ENCODE peak calls at places on chromosomes 7 and 10, in eight cellular contexts. One of them, this sample, is unnamed.

GRCh38 chr7:96657347-96658010 is 52.2 kb downstream of the SEM1 start:
- DNase-seq in HFF-Myc: no peak
- DNase-seq in EL: no peak
- DNase-seq in activated CD8-positive, alpha-beta memory T cell treated with anti-CD3 and anti-CD28 coated beads for 1 hour: no peak
- DNase-seq in memory B cell: no peak
- DNase-seq in activated naive CD4-positive, alpha-beta T cell treated with anti-CD3 and anti-CD28 coated beads for 36 hours: no peak
- DNase-seq in T-helper 17 cell: no peak
- DNase-seq in foreskin fibroblast: no peak
- DNase-seq in this sample: no peak

GRCh38 chr10:26449726-26450125 is 11.6 kb downstream of the APBB1IP start:
- DNase-seq in HFF-Myc: no peak
- DNase-seq in EL: no peak
- DNase-seq in activated CD8-positive, alpha-beta memory T cell treated with anti-CD3 and anti-CD28 coated beads for 1 hour: no peak
- DNase-seq in memory B cell: no peak
- DNase-seq in activated naive CD4-positive, alpha-beta T cell treated with anti-CD3 and anti-CD28 coated beads for 36 hours: no peak
- DNase-seq in T-helper 17 cell: no peak
- DNase-seq in foreskin fibroblast: no peak
- DNase-seq in this sample: no peak

GRCh38 chr7:28643369-28644340 is 231.3 kb downstream of the CREB5 start:
- DNase-seq in HFF-Myc: no peak
- DNase-seq in EL: no peak
- DNase-seq in activated CD8-positive, alpha-beta memory T cell treated with anti-CD3 and anti-CD28 coated beads for 1 hour: no peak
- DNase-seq in memory B cell: no peak
- DNase-seq in activated naive CD4-positive, alpha-beta T cell treated with anti-CD3 and anti-CD28 coated beads for 36 hours: no peak
- DNase-seq in T-helper 17 cell: no peak
- DNase-seq in foreskin fibroblast: no peak
- DNase-seq in this sample: no peak

GRCh38 chr10:3791974-3792633 is 7.1 kb upstream of the KLF6 start:
- DNase-seq in HFF-Myc: no peak
- DNase-seq in EL: peak; percentile 28
- DNase-seq in activated CD8-positive, alpha-beta memory T cell treated with anti-CD3 and anti-CD28 coated beads for 1 hour: no peak
- DNase-seq in memory B cell: no peak
- DNase-seq in activated naive CD4-positive, alpha-beta T cell treated with anti-CD3 and anti-CD28 coated beads for 36 hours: no peak
- DNase-seq in T-helper 17 cell: no peak
- DNase-seq in foreskin fibroblast: no peak
- DNase-seq in this sample: no peak

GRCh38 chr7:24102988-24103387 is 181.0 kb upstream of the NPY start:
- DNase-seq in HFF-Myc: no peak
- DNase-seq in EL: no peak
- DNase-seq in activated CD8-positive, alpha-beta memory T cell treated with anti-CD3 and anti-CD28 coated beads for 1 hour: no peak
- DNase-seq in memory B cell: no peak
- DNase-seq in activated naive CD4-positive, alpha-beta T cell treated with anti-CD3 and anti-CD28 coated beads for 36 hours: no peak
- DNase-seq in T-helper 17 cell: no peak
- DNase-seq in foreskin fibroblast: no peak
- DNase-seq in this sample: no peak

GRCh38 chr10:52900564-52900963 is 128.0 kb upstream of the MBL2 start:
- DNase-seq in HFF-Myc: no peak
- DNase-seq in EL: no peak
- DNase-seq in activated CD8-positive, alpha-beta memory T cell treated with anti-CD3 and anti-CD28 coated beads for 1 hour: no peak
- DNase-seq in memory B cell: no peak
- DNase-seq in activated naive CD4-positive, alpha-beta T cell treated with anti-CD3 and anti-CD28 coated beads for 36 hours: no peak
- DNase-seq in T-helper 17 cell: no peak
- DNase-seq in foreskin fibroblast: no peak
- DNase-seq in this sample: no peak

GRCh38 chr7:77631820-77632219 is 64.4 kb upstream of the RSBN1L start:
- DNase-seq in HFF-Myc: no peak
- DNase-seq in EL: no peak
- DNase-seq in activated CD8-positive, alpha-beta memory T cell treated with anti-CD3 and anti-CD28 coated beads for 1 hour: no peak
- DNase-seq in memory B cell: no peak
- DNase-seq in activated naive CD4-positive, alpha-beta T cell treated with anti-CD3 and anti-CD28 coated beads for 36 hours: no peak
- DNase-seq in T-helper 17 cell: no peak
- DNase-seq in foreskin fibroblast: no peak
- DNase-seq in this sample: peak; percentile 11

GRCh38 chr7:151426486-151426905 is 13.4 kb downstream of the CRYGN start:
- DNase-seq in HFF-Myc: peak; percentile 57
- DNase-seq in EL: peak; percentile 95
- DNase-seq in activated CD8-positive, alpha-beta memory T cell treated with anti-CD3 and anti-CD28 coated beads for 1 hour: no peak
- DNase-seq in memory B cell: no peak
- DNase-seq in activated naive CD4-positive, alpha-beta T cell treated with anti-CD3 and anti-CD28 coated beads for 36 hours: no peak
- DNase-seq in T-helper 17 cell: no peak
- DNase-seq in foreskin fibroblast: peak; percentile 29
- DNase-seq in this sample: no peak

GRCh38 chr10:219731-220472 is 84.6 kb downstream of the ZMYND11 start:
- DNase-seq in HFF-Myc: no peak
- DNase-seq in EL: no peak
- DNase-seq in activated CD8-positive, alpha-beta memory T cell treated with anti-CD3 and anti-CD28 coated beads for 1 hour: no peak
- DNase-seq in memory B cell: no peak
- DNase-seq in activated naive CD4-positive, alpha-beta T cell treated with anti-CD3 and anti-CD28 coated beads for 36 hours: no peak
- DNase-seq in T-helper 17 cell: no peak
- DNase-seq in foreskin fibroblast: no peak
- DNase-seq in this sample: no peak

GRCh38 chr7:42342381-42342780 is 105.4 kb upstream of the GLI3 start:
- DNase-seq in HFF-Myc: no peak
- DNase-seq in EL: no peak
- DNase-seq in activated CD8-positive, alpha-beta memory T cell treated with anti-CD3 and anti-CD28 coated beads for 1 hour: no peak
- DNase-seq in memory B cell: no peak
- DNase-seq in activated naive CD4-positive, alpha-beta T cell treated with anti-CD3 and anti-CD28 coated beads for 36 hours: no peak
- DNase-seq in T-helper 17 cell: no peak
- DNase-seq in foreskin fibroblast: no peak
- DNase-seq in this sample: no peak

GRCh38 chr7:115676080-115676479 is 354.5 kb downstream of the TFEC start:
- DNase-seq in HFF-Myc: no peak
- DNase-seq in EL: peak; percentile 27
- DNase-seq in activated CD8-positive, alpha-beta memory T cell treated with anti-CD3 and anti-CD28 coated beads for 1 hour: no peak
- DNase-seq in memory B cell: no peak
- DNase-seq in activated naive CD4-positive, alpha-beta T cell treated with anti-CD3 and anti-CD28 coated beads for 36 hours: peak; percentile 8
- DNase-seq in T-helper 17 cell: no peak
- DNase-seq in foreskin fibroblast: peak; percentile 26
- DNase-seq in this sample: no peak

GRCh38 chr7:64618785-64619456 is 47.0 kb upstream of the ZNF107 start:
- DNase-seq in HFF-Myc: peak; percentile 19
- DNase-seq in EL: peak; percentile 52
- DNase-seq in activated CD8-positive, alpha-beta memory T cell treated with anti-CD3 and anti-CD28 coated beads for 1 hour: no peak
- DNase-seq in memory B cell: peak; percentile 61
- DNase-seq in activated naive CD4-positive, alpha-beta T cell treated with anti-CD3 and anti-CD28 coated beads for 36 hours: peak; percentile 26
- DNase-seq in T-helper 17 cell: no peak
- DNase-seq in foreskin fibroblast: peak; percentile 12
- DNase-seq in this sample: peak; percentile 61

GRCh38 chr10:3323865-3324498 is 151.4 kb upstream of the PITRM1 start:
- DNase-seq in HFF-Myc: no peak
- DNase-seq in EL: peak; percentile 90
- DNase-seq in activated CD8-positive, alpha-beta memory T cell treated with anti-CD3 and anti-CD28 coated beads for 1 hour: no peak
- DNase-seq in memory B cell: no peak
- DNase-seq in activated naive CD4-positive, alpha-beta T cell treated with anti-CD3 and anti-CD28 coated beads for 36 hours: no peak
- DNase-seq in T-helper 17 cell: no peak
- DNase-seq in foreskin fibroblast: peak; percentile 6
- DNase-seq in this sample: no peak

GRCh38 chr10:23412223-23412622 is 26.7 kb upstream of the OTUD1 start:
- DNase-seq in HFF-Myc: no peak
- DNase-seq in EL: peak; percentile 78
- DNase-seq in activated CD8-positive, alpha-beta memory T cell treated with anti-CD3 and anti-CD28 coated beads for 1 hour: no peak
- DNase-seq in memory B cell: no peak
- DNase-seq in activated naive CD4-positive, alpha-beta T cell treated with anti-CD3 and anti-CD28 coated beads for 36 hours: peak; percentile 28
- DNase-seq in T-helper 17 cell: no peak
- DNase-seq in foreskin fibroblast: peak; percentile 1
- DNase-seq in this sample: no peak

GRCh38 chr7:157466473-157467261 is 129.9 kb downstream of the DNAJB6 start:
- DNase-seq in HFF-Myc: no peak
- DNase-seq in EL: no peak
- DNase-seq in activated CD8-positive, alpha-beta memory T cell treated with anti-CD3 and anti-CD28 coated beads for 1 hour: no peak
- DNase-seq in memory B cell: no peak
- DNase-seq in activated naive CD4-positive, alpha-beta T cell treated with anti-CD3 and anti-CD28 coated beads for 36 hours: no peak
- DNase-seq in T-helper 17 cell: no peak
- DNase-seq in foreskin fibroblast: no peak
- DNase-seq in this sample: no peak

GRCh38 chr10:84118395-84119006 is 20.8 kb upstream of the GHITM start:
- DNase-seq in HFF-Myc: no peak
- DNase-seq in EL: no peak
- DNase-seq in activated CD8-positive, alpha-beta memory T cell treated with anti-CD3 and anti-CD28 coated beads for 1 hour: no peak
- DNase-seq in memory B cell: no peak
- DNase-seq in activated naive CD4-positive, alpha-beta T cell treated with anti-CD3 and anti-CD28 coated beads for 36 hours: no peak
- DNase-seq in T-helper 17 cell: no peak
- DNase-seq in foreskin fibroblast: no peak
- DNase-seq in this sample: no peak

GRCh38 chr7:70698219-70698832 is 433.6 kb upstream of the GALNT17 start:
- DNase-seq in HFF-Myc: no peak
- DNase-seq in EL: peak; percentile 54
- DNase-seq in activated CD8-positive, alpha-beta memory T cell treated with anti-CD3 and anti-CD28 coated beads for 1 hour: no peak
- DNase-seq in memory B cell: peak; percentile 31
- DNase-seq in activated naive CD4-positive, alpha-beta T cell treated with anti-CD3 and anti-CD28 coated beads for 36 hours: peak; percentile 30
- DNase-seq in T-helper 17 cell: no peak
- DNase-seq in foreskin fibroblast: no peak
- DNase-seq in this sample: no peak

GRCh38 chr10:130434446-130435385 is 298.5 kb downstream of the GLRX3 start:
- DNase-seq in HFF-Myc: no peak
- DNase-seq in EL: no peak
- DNase-seq in activated CD8-positive, alpha-beta memory T cell treated with anti-CD3 and anti-CD28 coated beads for 1 hour: no peak
- DNase-seq in memory B cell: no peak
- DNase-seq in activated naive CD4-positive, alpha-beta T cell treated with anti-CD3 and anti-CD28 coated beads for 36 hours: no peak
- DNase-seq in T-helper 17 cell: no peak
- DNase-seq in foreskin fibroblast: no peak
- DNase-seq in this sample: no peak

GRCh38 chr7:4659551-4660286 is 22.4 kb upstream of the FOXK1 start:
- DNase-seq in HFF-Myc: no peak
- DNase-seq in EL: no peak
- DNase-seq in activated CD8-positive, alpha-beta memory T cell treated with anti-CD3 and anti-CD28 coated beads for 1 hour: no peak
- DNase-seq in memory B cell: no peak
- DNase-seq in activated naive CD4-positive, alpha-beta T cell treated with anti-CD3 and anti-CD28 coated beads for 36 hours: peak; percentile 31
- DNase-seq in T-helper 17 cell: no peak
- DNase-seq in foreskin fibroblast: no peak
- DNase-seq in this sample: peak; percentile 56

GRCh38 chr7:134778941-134779740 is at the start of gene CALD1:
- DNase-seq in HFF-Myc: peak; percentile 97
- DNase-seq in EL: peak; percentile 100
- DNase-seq in activated CD8-positive, alpha-beta memory T cell treated with anti-CD3 and anti-CD28 coated beads for 1 hour: no peak
- DNase-seq in memory B cell: no peak
- DNase-seq in activated naive CD4-positive, alpha-beta T cell treated with anti-CD3 and anti-CD28 coated beads for 36 hours: no peak
- DNase-seq in T-helper 17 cell: no peak
- DNase-seq in foreskin fibroblast: peak; percentile 98
- DNase-seq in this sample: no peak

GRCh38 chr7:100171087-100171681 is 2.8 kb upstream of the GAL3ST4 start:
- DNase-seq in HFF-Myc: no peak
- DNase-seq in EL: no peak
- DNase-seq in activated CD8-positive, alpha-beta memory T cell treated with anti-CD3 and anti-CD28 coated beads for 1 hour: no peak
- DNase-seq in memory B cell: no peak
- DNase-seq in activated naive CD4-positive, alpha-beta T cell treated with anti-CD3 and anti-CD28 coated beads for 36 hours: peak; percentile 45
- DNase-seq in T-helper 17 cell: no peak
- DNase-seq in foreskin fibroblast: no peak
- DNase-seq in this sample: no peak

GRCh38 chr7:134741901-134742635 is 37.4 kb upstream of the CALD1 start:
- DNase-seq in HFF-Myc: no peak
- DNase-seq in EL: peak; percentile 93
- DNase-seq in activated CD8-positive, alpha-beta memory T cell treated with anti-CD3 and anti-CD28 coated beads for 1 hour: no peak
- DNase-seq in memory B cell: no peak
- DNase-seq in activated naive CD4-positive, alpha-beta T cell treated with anti-CD3 and anti-CD28 coated beads for 36 hours: no peak
- DNase-seq in T-helper 17 cell: no peak
- DNase-seq in foreskin fibroblast: no peak
- DNase-seq in this sample: no peak

GRCh38 chr7:128217030-128217805 is 23.9 kb upstream of the LEP start:
- DNase-seq in HFF-Myc: no peak
- DNase-seq in EL: peak; percentile 95
- DNase-seq in activated CD8-positive, alpha-beta memory T cell treated with anti-CD3 and anti-CD28 coated beads for 1 hour: no peak
- DNase-seq in memory B cell: no peak
- DNase-seq in activated naive CD4-positive, alpha-beta T cell treated with anti-CD3 and anti-CD28 coated beads for 36 hours: no peak
- DNase-seq in T-helper 17 cell: no peak
- DNase-seq in foreskin fibroblast: peak; percentile 67
- DNase-seq in this sample: peak; percentile 98

GRCh38 chr7:159136846-159137245 is 7.8 kb downstream of the VIPR2 start:
- DNase-seq in HFF-Myc: no peak
- DNase-seq in EL: no peak
- DNase-seq in activated CD8-positive, alpha-beta memory T cell treated with anti-CD3 and anti-CD28 coated beads for 1 hour: no peak
- DNase-seq in memory B cell: no peak
- DNase-seq in activated naive CD4-positive, alpha-beta T cell treated with anti-CD3 and anti-CD28 coated beads for 36 hours: no peak
- DNase-seq in T-helper 17 cell: no peak
- DNase-seq in foreskin fibroblast: no peak
- DNase-seq in this sample: no peak

GRCh38 chr10:3548096-3548495 is 236.9 kb downstream of the KLF6 start:
- DNase-seq in HFF-Myc: no peak
- DNase-seq in EL: no peak
- DNase-seq in activated CD8-positive, alpha-beta memory T cell treated with anti-CD3 and anti-CD28 coated beads for 1 hour: no peak
- DNase-seq in memory B cell: no peak
- DNase-seq in activated naive CD4-positive, alpha-beta T cell treated with anti-CD3 and anti-CD28 coated beads for 36 hours: no peak
- DNase-seq in T-helper 17 cell: no peak
- DNase-seq in foreskin fibroblast: no peak
- DNase-seq in this sample: no peak

GRCh38 chr10:97234403-97234802 is 48.6 kb upstream of the SLIT1 start:
- DNase-seq in HFF-Myc: peak; percentile 22
- DNase-seq in EL: peak; percentile 39
- DNase-seq in activated CD8-positive, alpha-beta memory T cell treated with anti-CD3 and anti-CD28 coated beads for 1 hour: no peak
- DNase-seq in memory B cell: no peak
- DNase-seq in activated naive CD4-positive, alpha-beta T cell treated with anti-CD3 and anti-CD28 coated beads for 36 hours: no peak
- DNase-seq in T-helper 17 cell: no peak
- DNase-seq in foreskin fibroblast: peak; percentile 28
- DNase-seq in this sample: peak; percentile 25

GRCh38 chr10:21721000-21721670 is 187.1 kb downstream of the MLLT10 start:
- DNase-seq in HFF-Myc: no peak
- DNase-seq in EL: peak; percentile 65
- DNase-seq in activated CD8-positive, alpha-beta memory T cell treated with anti-CD3 and anti-CD28 coated beads for 1 hour: no peak
- DNase-seq in memory B cell: no peak
- DNase-seq in activated naive CD4-positive, alpha-beta T cell treated with anti-CD3 and anti-CD28 coated beads for 36 hours: no peak
- DNase-seq in T-helper 17 cell: no peak
- DNase-seq in foreskin fibroblast: no peak
- DNase-seq in this sample: no peak

GRCh38 chr7:87219545-87220025 is at the start of gene TMEM243:
- DNase-seq in HFF-Myc: no peak
- DNase-seq in EL: peak; percentile 78
- DNase-seq in activated CD8-positive, alpha-beta memory T cell treated with anti-CD3 and anti-CD28 coated beads for 1 hour: peak; percentile 68
- DNase-seq in memory B cell: peak; percentile 88
- DNase-seq in activated naive CD4-positive, alpha-beta T cell treated with anti-CD3 and anti-CD28 coated beads for 36 hours: peak; percentile 88
- DNase-seq in T-helper 17 cell: peak; percentile 74
- DNase-seq in foreskin fibroblast: peak; percentile 62
- DNase-seq in this sample: peak; percentile 22

GRCh38 chr7:47301078-47301477 is 280.8 kb downstream of the TNS3 start:
- DNase-seq in HFF-Myc: no peak
- DNase-seq in EL: no peak
- DNase-seq in activated CD8-positive, alpha-beta memory T cell treated with anti-CD3 and anti-CD28 coated beads for 1 hour: no peak
- DNase-seq in memory B cell: no peak
- DNase-seq in activated naive CD4-positive, alpha-beta T cell treated with anti-CD3 and anti-CD28 coated beads for 36 hours: no peak
- DNase-seq in T-helper 17 cell: no peak
- DNase-seq in foreskin fibroblast: no peak
- DNase-seq in this sample: no peak

GRCh38 chr10:110455440-110455839 is 42.3 kb upstream of the DUSP5 start:
- DNase-seq in HFF-Myc: no peak
- DNase-seq in EL: no peak
- DNase-seq in activated CD8-positive, alpha-beta memory T cell treated with anti-CD3 and anti-CD28 coated beads for 1 hour: no peak
- DNase-seq in memory B cell: no peak
- DNase-seq in activated naive CD4-positive, alpha-beta T cell treated with anti-CD3 and anti-CD28 coated beads for 36 hours: peak; percentile 43
- DNase-seq in T-helper 17 cell: no peak
- DNase-seq in foreskin fibroblast: no peak
- DNase-seq in this sample: no peak

GRCh38 chr10:5356479-5356763 is 8.3 kb upstream of the UCN3 start:
- DNase-seq in HFF-Myc: no peak
- DNase-seq in EL: no peak
- DNase-seq in activated CD8-positive, alpha-beta memory T cell treated with anti-CD3 and anti-CD28 coated beads for 1 hour: no peak
- DNase-seq in memory B cell: no peak
- DNase-seq in activated naive CD4-positive, alpha-beta T cell treated with anti-CD3 and anti-CD28 coated beads for 36 hours: no peak
- DNase-seq in T-helper 17 cell: no peak
- DNase-seq in foreskin fibroblast: no peak
- DNase-seq in this sample: no peak

GRCh38 chr10:73968101-73968515 is 29.8 kb upstream of the VCL start:
- DNase-seq in HFF-Myc: no peak
- DNase-seq in EL: peak; percentile 10
- DNase-seq in activated CD8-positive, alpha-beta memory T cell treated with anti-CD3 and anti-CD28 coated beads for 1 hour: no peak
- DNase-seq in memory B cell: no peak
- DNase-seq in activated naive CD4-positive, alpha-beta T cell treated with anti-CD3 and anti-CD28 coated beads for 36 hours: no peak
- DNase-seq in T-helper 17 cell: no peak
- DNase-seq in foreskin fibroblast: no peak
- DNase-seq in this sample: peak; percentile 15

GRCh38 chr7:103660455-103661371 is 214.7 kb upstream of the SLC26A5 start:
- DNase-seq in HFF-Myc: no peak
- DNase-seq in EL: peak; percentile 83
- DNase-seq in activated CD8-positive, alpha-beta memory T cell treated with anti-CD3 and anti-CD28 coated beads for 1 hour: no peak
- DNase-seq in memory B cell: no peak
- DNase-seq in activated naive CD4-positive, alpha-beta T cell treated with anti-CD3 and anti-CD28 coated beads for 36 hours: no peak
- DNase-seq in T-helper 17 cell: no peak
- DNase-seq in foreskin fibroblast: peak; percentile 10
- DNase-seq in this sample: no peak

GRCh38 chr10:81179805-81180452 is 642.2 kb downstream of the SH2D4B start:
- DNase-seq in HFF-Myc: no peak
- DNase-seq in EL: no peak
- DNase-seq in activated CD8-positive, alpha-beta memory T cell treated with anti-CD3 and anti-CD28 coated beads for 1 hour: no peak
- DNase-seq in memory B cell: no peak
- DNase-seq in activated naive CD4-positive, alpha-beta T cell treated with anti-CD3 and anti-CD28 coated beads for 36 hours: peak; percentile 13
- DNase-seq in T-helper 17 cell: no peak
- DNase-seq in foreskin fibroblast: no peak
- DNase-seq in this sample: peak; percentile 37

This sample was measured in HL-60.